ENCODE peak calls at places on chromosomes 13 and 19, in five cellular contexts. I, U, J, B and M are unnamed samples.

GRCh38 chr19:7391218-7391670 is 42.5 kb downstream of the ARHGEF18 start:
- DNase-seq in I (no peak), U (no peak), J (peak), B (peak), M (no peak)

GRCh38 chr13:89827552-89827951 is 1519.9 kb upstream of the MIR17HG start:
- DNase-seq in I (no peak), U (no peak), J (no peak), B (no peak), M (no peak)

GRCh38 chr19:31303262-31303815 is 45.9 kb downstream of the TSHZ3 start:
- DNase-seq in I (no peak), U (no peak), J (no peak), B (no peak), M (no peak)

GRCh38 chr19:43525836-43526771 is 897 bp downstream of the ETHE1 start:
- DNase-seq in I (peak), U (no peak), J (no peak), B (no peak), M (peak)

GRCh38 chr19:823565-824121 is 1.9 kb upstream of the PLPPR3 start:
- DNase-seq in I (no peak), U (no peak), J (no peak), B (no peak), M (no peak)

GRCh38 chr13:97977376-97977705 is 23.9 kb downstream of the IPO5 start:
- DNase-seq in I (no peak), U (no peak), J (peak), B (peak), M (no peak)

GRCh38 chr13:111877906-111878305 is 189.0 kb upstream of the SOX1 start:
- DNase-seq in I (no peak), U (no peak), J (no peak), B (no peak), M (no peak)

GRCh38 chr19:23415561-23416191 is 20.4 kb upstream of the ZNF91 start:
- DNase-seq in I (peak), U (peak), J (peak), B (no peak), M (no peak)

GRCh38 chr19:49746206-49746958 is 16.7 kb downstream of the TSKS start:
- DNase-seq in I (no peak), U (no peak), J (no peak), B (peak), M (peak)

GRCh38 chr19:10332158-10332964 is 968 bp downstream of the RAVER1 start:
- DNase-seq in I (peak), U (no peak), J (no peak), B (no peak), M (no peak)

GRCh38 chr19:49614096-49614857 is 23.3 kb downstream of the PRR12 start:
- DNase-seq in I (no peak), U (no peak), J (peak), B (peak), M (no peak)

GRCh38 chr19:50639121-50640112 is at the start of gene SYT3:
- DNase-seq in I (no peak), U (peak), J (no peak), B (peak), M (no peak)

GRCh38 chr13:79246575-79246949 is 159.5 kb downstream of the RBM26 start:
- DNase-seq in I (no peak), U (no peak), J (peak), B (no peak), M (no peak)

GRCh38 chr13:41117859-41118258 is 14.7 kb downstream of the KBTBD6 start:
- DNase-seq in I (no peak), U (no peak), J (peak), B (no peak), M (no peak)

GRCh38 chr19:14632286-14632685 is 42.4 kb downstream of the ADGRE3 start:
- DNase-seq in I (no peak), U (no peak), J (peak), B (peak), M (no peak)

GRCh38 chr13:70812481-70812880 is 704.2 kb upstream of the KLHL1 start:
- DNase-seq in I (no peak), U (no peak), J (peak), B (peak), M (no peak)

GRCh38 chr19:47296036-47296435 is 13.6 kb upstream of the C5AR1 start:
- DNase-seq in I (peak), U (peak), J (peak), B (peak), M (peak)

GRCh38 chr19:19663292-19664120 is at the start of gene ATP13A1:
- DNase-seq in I (peak), U (peak), J (peak), B (peak), M (peak)

DNA sequence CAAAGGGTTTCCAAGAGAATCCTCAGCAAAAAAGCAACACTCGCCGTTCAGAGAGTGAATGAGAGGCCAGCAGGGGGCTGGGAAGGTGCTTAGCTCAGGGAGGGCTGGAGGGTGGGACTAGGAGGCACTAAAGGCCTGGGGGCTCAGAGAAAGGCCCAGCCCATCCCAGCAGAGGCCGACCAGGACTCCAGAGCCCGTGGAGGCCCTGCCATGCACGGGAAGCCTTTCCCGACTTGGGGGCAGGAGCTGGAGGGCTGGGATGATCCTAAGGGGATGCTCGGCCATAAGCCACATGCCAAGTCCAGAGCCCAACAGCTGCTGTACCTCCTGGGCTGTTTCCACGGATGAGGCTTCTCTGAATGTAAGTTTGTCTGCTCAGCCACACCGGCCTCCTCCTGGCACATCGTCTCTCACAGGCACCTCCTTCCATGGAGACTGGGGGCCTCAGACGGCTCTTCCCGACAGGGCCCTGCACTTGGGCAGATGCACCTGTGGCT is 19.5 kb downstream of the RASA3 start:
- DNase-seq in I (no peak), U (no peak), J (no peak), B (no peak), M (no peak)
- TF ChIP-seq CTCF in I (peak), U (no peak), J (no peak), B (no peak), M (no peak)

GRCh38 chr19:5534787-5535586 is 32.8 kb downstream of the TINCR start:
- DNase-seq in I (peak), U (no peak), J (no peak), B (peak), M (no peak)
- TF ChIP-seq CTCF in I (peak), U (peak), J (peak), B (peak), M (no peak)

DNA sequence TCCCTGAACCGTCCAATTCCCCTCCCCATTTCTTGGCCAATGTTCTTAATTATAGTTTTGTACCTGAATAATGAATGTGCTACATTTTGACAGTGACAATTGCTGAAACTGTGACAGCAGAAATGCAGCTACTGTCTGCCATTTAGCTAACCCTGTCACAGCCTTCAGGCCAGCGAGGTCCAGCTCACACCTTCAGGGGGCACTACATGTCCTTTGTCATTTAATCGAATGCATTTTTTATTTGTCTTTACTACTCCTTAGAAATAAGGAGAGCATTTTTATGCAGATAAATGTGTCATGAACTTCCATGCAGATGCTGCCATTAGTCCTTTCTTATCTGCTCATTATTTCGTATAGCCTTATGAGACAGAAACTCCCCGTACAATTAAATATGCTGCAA is 159.9 kb downstream of the MZT1 start:
- DNase-seq in I (no peak), U (no peak), J (no peak), B (no peak), M (no peak)
- TF ChIP-seq CTCF in I (no peak), U (no peak), J (no peak), B (no peak), M (no peak)

GRCh38 chr13:51262501-51263211 is 40.5 kb downstream of the FAM124A start:
- DNase-seq in I (no peak), U (no peak), J (no peak), B (no peak), M (no peak)
- TF ChIP-seq CTCF in I (no peak), U (peak), J (peak), B (peak), M (no peak)

DNA sequence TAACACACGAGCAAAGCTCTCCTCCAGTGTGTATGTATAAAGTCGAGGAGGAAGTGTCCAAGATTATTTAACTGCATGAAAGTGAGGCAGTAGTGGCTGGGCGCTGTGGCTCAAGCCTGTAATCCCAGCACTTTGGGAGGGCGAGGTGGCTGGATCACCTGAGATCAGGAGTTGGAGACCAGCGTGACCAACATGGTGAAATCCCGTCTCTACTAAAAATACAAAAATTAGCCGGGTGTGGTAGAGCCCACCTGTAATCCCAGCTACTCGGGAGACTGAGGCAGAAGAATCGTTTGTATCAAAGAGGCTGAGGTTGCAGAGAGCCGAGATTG is 1.2 kb upstream of the ZNF20 start:
- DNase-seq in I (no peak), U (no peak), J (no peak), B (no peak), M (no peak)
- TF ChIP-seq CTCF in I (peak), U (peak), J (no peak), B (no peak), M (peak)

DNA sequence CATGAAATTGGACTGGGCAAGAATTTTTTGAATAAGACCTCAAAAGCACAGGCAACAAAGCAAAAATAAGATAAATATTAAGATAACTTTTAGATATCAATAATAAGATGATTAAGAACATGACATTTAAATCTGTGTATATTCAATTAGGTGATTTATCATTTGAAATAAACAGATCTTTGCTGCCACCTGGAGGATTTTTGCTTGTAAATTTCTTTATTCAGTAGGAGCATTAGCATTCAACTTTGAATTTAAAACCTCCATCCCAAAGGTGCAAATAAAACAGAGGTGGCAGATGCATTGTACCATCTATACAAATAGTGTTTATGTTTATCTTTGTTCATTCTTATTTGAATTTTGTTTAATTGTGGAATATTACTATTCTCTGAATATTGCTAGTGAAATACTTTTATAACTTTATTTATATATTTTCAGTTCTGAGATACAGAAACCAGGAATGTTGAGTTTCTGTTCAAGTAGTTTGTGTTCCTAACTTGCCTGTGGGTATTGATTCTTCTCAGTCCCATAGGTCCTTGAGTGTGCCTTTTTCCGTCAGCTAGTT is 20.9 kb downstream of the COG6 start:
- DNase-seq in I (no peak), U (peak), J (peak), B (peak), M (no peak)
- TF ChIP-seq CTCF in I (peak), U (peak), J (peak), B (peak), M (no peak)

GRCh38 chr13:86741762-86742285 is 929.3 kb upstream of the SLITRK5 start:
- DNase-seq in I (no peak), U (no peak), J (no peak), B (no peak), M (no peak)
- TF ChIP-seq CTCF in I (peak), U (no peak), J (no peak), B (no peak), M (no peak)

DNA sequence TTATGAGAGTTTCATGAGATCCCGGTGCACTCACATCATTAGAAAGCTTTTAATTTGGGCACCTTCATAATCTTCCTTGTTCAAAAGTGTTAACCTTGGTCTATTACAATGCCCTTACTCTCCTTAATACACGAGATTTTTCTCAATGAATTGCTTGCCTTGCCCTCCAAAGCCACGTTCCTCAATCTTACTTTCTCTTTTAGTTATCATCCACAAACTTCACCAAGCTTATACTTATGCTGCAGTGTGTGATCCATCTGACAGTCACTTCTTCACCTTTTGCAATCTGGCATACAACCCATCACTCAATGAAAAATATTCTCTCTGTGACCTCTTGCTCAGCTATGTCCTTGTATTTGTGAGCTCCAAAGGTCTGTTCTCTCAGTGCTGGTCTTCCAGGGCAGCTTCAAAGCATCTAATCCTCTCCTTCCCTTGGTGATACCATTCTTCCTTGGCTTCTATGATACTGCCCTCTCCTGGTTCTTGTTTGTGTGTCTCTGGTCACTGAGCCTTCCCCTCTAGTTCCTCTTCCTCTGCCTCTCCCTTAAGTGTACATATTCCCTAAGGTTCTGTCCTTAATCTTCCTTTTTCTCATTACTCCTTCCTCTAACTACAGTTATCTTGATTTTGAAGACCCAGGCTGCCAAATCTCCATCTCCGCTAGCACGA is 202.2 kb upstream of the STARD13 start:
- DNase-seq in I (no peak), U (peak), J (peak), B (peak), M (no peak)
- TF ChIP-seq CTCF in I (no peak), U (peak), J (peak), B (peak), M (no peak)

DNA sequence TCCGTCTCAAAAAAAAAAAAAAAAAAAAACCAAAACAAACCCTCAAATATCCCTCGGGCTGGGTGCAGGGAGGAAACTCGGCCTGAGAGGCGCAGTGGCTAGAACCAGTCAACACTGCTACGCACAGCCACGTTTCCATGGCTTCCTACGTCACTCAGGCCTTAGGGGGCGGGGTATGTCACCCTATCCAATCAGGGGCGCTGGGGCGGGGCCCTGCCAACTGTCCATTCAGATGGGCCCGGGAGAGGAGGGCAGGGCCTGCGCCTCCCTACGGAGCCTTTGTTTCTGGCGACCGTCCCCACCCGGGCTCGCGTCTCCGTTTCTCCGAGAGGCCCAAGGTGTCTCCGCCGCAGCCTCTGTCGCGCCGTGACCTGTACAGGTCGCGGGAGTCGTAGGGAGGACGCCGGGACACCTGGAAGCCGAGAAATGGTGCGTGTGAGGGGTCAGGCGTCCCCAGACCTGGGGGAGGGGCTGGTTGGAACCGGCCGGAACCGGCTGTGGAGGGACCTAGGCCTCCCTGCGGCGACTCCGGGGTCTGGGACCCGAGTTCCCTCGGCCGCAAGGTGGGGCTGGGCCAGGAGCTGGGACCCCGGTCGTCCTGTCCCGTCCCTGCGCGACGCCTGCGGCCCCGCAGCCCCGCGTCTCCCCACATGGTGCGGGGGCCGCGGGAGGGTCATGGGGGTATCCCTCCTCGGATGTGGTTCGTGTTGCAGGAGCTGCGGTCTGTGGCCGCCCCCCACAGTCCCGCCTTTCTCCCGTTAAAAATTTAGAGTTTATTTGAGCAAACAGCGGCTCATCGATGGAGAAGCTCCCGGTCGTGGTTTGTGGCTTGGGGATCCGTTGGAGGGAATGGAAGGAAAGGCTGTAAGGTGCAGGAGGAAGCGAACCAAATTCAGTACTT is at the start of gene ZNF627:
- DNase-seq in I (peak), U (peak), J (peak), B (peak), M (peak)
- TF ChIP-seq CTCF in I (no peak), U (peak), J (no peak), B (peak), M (peak)

GRCh38 chr19:44903216-44903601 is 2.4 kb upstream of the APOE start:
- DNase-seq in I (no peak), U (no peak), J (no peak), B (no peak), M (peak)

GRCh38 chr19:44905437-44906160 is at the start of gene APOE:
- DNase-seq in I (peak), U (no peak), J (no peak), B (no peak), M (no peak)

GRCh38 chr19:44907613-44908012 is 2.0 kb downstream of the APOE start:
- DNase-seq in I (no peak), U (no peak), J (no peak), B (no peak), M (no peak)

GRCh38 chr19:44903602-44904425 is 1.8 kb upstream of the APOE start:
- DNase-seq in I (peak), U (peak), J (peak), B (peak), M (peak)

GRCh38 chr19:44904426-44904994 is 1.1 kb upstream of the APOE start:
- DNase-seq in I (no peak), U (no peak), J (no peak), B (no peak), M (no peak)
- TF ChIP-seq CTCF in I (no peak), U (peak), J (peak), B (peak), M (peak)